ENCODE peak calls at places on chromosomes 4 and X, in five cellular contexts. L is stomach, J is brain microvascular endothelial cell, I is transverse colon, F is heart left ventricle. P is an unnamed sample.
A peak's percentile ranks its signal among the peaks of the same experiment; 100 is the strongest.

GRCh38 chrX:23003121-23003520 is 3.4 kb downstream of the DDX53 start:
- DNase-seq in L (no peak), J (peak; percentile 20), I (no peak), F (no peak), P (no peak)

GRCh38 chr4:2962614-2963184 is 507 bp downstream of the NOP14 start:
- DNase-seq in L (peak; percentile 36), J (peak; percentile 38), I (peak; percentile 40), F (no peak), P (peak; percentile 58)

GRCh38 chr4:149008415-149009025 is 566.3 kb upstream of the NR3C2 start:
- DNase-seq in L (no peak), J (no peak), I (no peak), F (no peak), P (no peak)

GRCh38 chrX:10979956-10980355 is 131.2 kb upstream of the HCCS start:
- DNase-seq in L (no peak), J (no peak), I (no peak), F (no peak), P (no peak)

GRCh38 chrX:155718964-155719586 is 106.3 kb upstream of the TMLHE start:
- DNase-seq in L (no peak), J (peak; percentile 1), I (no peak), F (peak; percentile 48), P (no peak)

GRCh38 chrX:53230116-53230515 is 5.1 kb upstream of the KDM5C start:
- DNase-seq in L (no peak), J (no peak), I (no peak), F (no peak), P (no peak)

GRCh38 chr4:38131371-38132139 is 171.4 kb downstream of the PTTG2 start:
- DNase-seq in L (no peak), J (peak; percentile 49), I (peak; percentile 23), F (no peak), P (no peak)

GRCh38 chr4:36771411-36772153 is 473.0 kb upstream of the NWD2 start:
- DNase-seq in L (no peak), J (no peak), I (no peak), F (no peak), P (no peak)

GRCh38 chrX:133183806-133184205 is 34.3 kb downstream of the TFDP3 start:
- DNase-seq in L (no peak), J (no peak), I (no peak), F (no peak), P (no peak)

GRCh38 chr4:174136013-174136412 is 147.5 kb downstream of the FBXO8 start:
- DNase-seq in L (no peak), J (no peak), I (no peak), F (no peak), P (no peak)

GRCh38 chr4:153517159-153517558 is 51.0 kb downstream of the TMEM131L start:
- DNase-seq in L (no peak), J (no peak), I (no peak), F (no peak), P (no peak)

GRCh38 chr4:48067536-48067935 is 51.0 kb downstream of the NIPAL1 start:
- DNase-seq in L (no peak), J (no peak), I (no peak), F (no peak), P (no peak)

GRCh38 chr4:80610199-80610598 is 274.7 kb downstream of the CFAP299 start:
- DNase-seq in L (no peak), J (no peak), I (no peak), F (no peak), P (no peak)
- H3K27ac ChIP-seq in L (no peak overlapping the region), J (no peak overlapping the region), I (no peak overlapping the region), F (no peak overlapping the region), P (no peak overlapping the region)

GRCh38 chr4:90960840-90961239 is 833.6 kb downstream of the CCSER1 start:
- DNase-seq in L (no peak), J (no peak), I (no peak), F (no peak), P (no peak)
- TF ChIP-seq CTCF in L (no peak), J (no peak), I (no peak), F (no peak), P (no peak)

GRCh38 chrX:21947671-21948070 is 7.2 kb downstream of the SMS start:
- DNase-seq in L (no peak), J (no peak), I (no peak), F (no peak), P (no peak)

GRCh38 chrX:21944136-21944615 is 3.7 kb downstream of the SMS start:
- DNase-seq in L (no peak), J (no peak), I (no peak), F (no peak), P (no peak)

GRCh38 chrX:21948897-21949578 is 8.5 kb downstream of the SMS start:
- DNase-seq in L (no peak), J (no peak), I (no peak), F (no peak), P (no peak)

GRCh38 chrX:21949689-21950088 is 9.2 kb downstream of the SMS start:
- DNase-seq in L (no peak), J (no peak), I (no peak), F (no peak), P (no peak)

DNA sequence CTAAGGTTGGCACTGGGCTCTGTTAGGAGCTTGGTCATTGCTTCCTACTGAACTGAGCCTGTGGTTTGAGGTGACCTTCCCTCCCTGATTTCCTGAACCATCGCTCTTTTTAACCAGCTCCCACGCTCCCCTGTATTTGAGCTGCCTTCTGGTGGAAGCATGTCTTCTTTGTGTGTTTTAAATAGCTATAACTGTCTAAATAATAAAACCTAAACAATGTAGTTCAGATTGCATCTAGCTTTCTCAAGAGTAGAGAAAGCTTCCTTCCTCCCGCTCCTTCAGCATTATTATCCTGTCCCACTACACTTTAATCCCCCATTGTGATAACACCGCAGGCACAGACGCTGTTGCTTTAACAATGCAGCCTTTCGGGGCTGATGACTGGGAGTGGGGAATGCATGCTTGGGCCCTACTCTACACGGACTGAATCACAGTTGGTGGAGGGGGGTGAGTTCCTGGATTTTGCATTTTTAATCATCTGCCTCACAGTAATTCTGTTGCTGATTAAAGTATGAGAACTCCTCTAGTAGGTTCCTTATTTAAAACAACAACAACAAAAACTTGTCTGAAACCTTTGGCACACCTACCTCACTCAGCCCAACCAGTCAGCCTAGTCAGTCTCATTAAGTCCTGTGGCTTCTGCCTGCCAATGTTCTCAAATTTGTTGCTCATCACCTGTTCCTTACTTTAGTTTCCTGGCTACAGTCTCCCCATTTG is 6.6 kb downstream of the SMS start:
- DNase-seq in L (no peak), J (peak; percentile 37), I (no peak), F (no peak), P (no peak)
- H3K27ac ChIP-seq in L (peak overlapping the region; percentile 28), J (peak overlapping the region; percentile 37), I (peak overlapping the region; percentile 12), F (no peak overlapping the region), P (peak overlapping the region; percentile 26)

DNA sequence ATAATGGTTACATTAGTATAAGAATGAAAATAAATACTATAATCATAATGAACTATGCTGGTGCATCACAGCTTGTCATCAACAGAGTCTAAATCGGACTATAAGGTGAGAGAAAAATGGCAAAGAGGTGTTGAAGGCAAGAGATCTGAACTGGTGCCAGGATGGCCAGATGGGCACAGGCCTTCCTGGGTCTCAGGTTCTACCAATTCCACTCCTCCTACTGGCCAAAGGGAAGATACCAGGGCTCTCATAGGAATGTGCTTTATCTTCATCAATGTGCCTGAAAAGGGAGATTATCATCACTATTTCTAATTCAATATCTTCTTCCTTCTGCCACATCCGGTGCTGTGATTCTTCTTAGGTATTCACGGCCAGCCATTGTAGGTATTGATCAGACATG is 107.6 kb downstream of the GASK1B start:
- DNase-seq in L (no peak), J (no peak), I (no peak), F (no peak), P (no peak)
- TF ChIP-seq CTCF in L (no peak), J (peak; percentile 34), I (no peak), F (no peak), P (no peak)

DNA sequence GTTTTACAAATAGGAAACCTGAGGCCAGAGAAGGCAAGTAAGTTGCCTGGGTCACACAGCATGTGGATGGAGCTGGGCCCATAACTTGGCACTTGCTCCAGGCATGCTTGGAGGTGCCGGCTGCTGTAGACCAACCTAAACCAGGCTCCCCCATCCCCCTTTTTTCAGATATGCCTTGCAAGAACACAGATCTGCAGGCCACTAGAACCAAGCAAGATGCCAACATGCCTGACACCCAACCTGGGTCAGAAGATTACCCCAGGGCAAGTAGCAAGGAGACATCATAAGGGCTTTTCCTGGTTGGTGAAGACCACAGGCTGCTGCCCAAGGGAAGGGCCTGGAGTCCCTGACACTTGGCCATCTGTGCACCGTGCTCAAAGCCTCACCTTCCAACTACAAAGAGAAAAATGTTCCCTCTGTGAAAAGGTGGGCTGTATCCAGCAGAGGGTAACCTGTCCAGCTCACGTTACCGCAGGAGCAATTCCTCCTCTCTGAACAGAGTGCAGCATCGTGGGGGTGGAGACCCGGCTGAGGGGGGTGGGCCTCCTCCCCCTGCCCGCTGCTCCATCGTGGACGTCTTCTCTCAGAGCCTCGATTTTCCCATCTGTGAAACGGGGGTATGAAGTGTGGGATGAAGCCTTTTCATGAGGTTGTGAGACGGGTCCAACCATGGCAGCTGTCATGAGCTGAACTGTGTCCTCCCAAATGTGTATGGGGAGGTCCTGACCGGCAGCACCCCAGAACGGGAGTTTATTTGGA is 23.0 kb downstream of the HMX1 start:
- DNase-seq in L (no peak), J (no peak), I (peak; percentile 1), F (no peak), P (no peak)
- H3K27ac ChIP-seq in L (no peak overlapping the region), J (no peak overlapping the region), I (no peak overlapping the region), F (no peak overlapping the region), P (no peak overlapping the region)

DNA sequence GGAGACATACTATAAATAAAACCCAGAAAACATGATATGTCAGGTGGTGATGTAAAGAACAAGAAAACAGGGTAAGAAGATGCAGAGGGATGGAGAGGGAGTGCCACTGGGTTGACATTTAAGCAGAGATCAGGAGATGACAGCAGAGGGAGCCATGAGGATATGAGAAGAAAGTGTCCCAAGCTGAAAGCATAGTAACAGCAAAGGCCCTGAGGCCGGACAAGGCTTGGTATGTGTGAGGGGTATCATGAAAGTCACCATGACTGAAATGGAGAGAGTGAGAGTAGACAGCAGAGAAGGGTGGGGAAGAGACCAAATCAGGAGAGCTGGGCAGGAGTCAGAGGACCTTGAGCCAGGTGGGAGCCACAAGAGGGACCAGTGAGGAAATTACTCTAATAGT is 3.4 kb downstream of the GPKOW start:
- DNase-seq in L (no peak), J (no peak), I (no peak), F (no peak), P (no peak)
- TF ChIP-seq CTCF in L (no peak), J (no peak), I (no peak), F (no peak), P (no peak)

GRCh38 chr4:165874072-165874798 is 1.2 kb downstream of the TLL1 start:
- DNase-seq in L (no peak), J (no peak), I (no peak), F (no peak), P (no peak)
- H3K27ac ChIP-seq in L (peak overlapping the region; percentile 36), J (no peak overlapping the region), I (peak overlapping the region; percentile 6), F (peak overlapping the region; percentile 19), P (no peak overlapping the region)

DNA sequence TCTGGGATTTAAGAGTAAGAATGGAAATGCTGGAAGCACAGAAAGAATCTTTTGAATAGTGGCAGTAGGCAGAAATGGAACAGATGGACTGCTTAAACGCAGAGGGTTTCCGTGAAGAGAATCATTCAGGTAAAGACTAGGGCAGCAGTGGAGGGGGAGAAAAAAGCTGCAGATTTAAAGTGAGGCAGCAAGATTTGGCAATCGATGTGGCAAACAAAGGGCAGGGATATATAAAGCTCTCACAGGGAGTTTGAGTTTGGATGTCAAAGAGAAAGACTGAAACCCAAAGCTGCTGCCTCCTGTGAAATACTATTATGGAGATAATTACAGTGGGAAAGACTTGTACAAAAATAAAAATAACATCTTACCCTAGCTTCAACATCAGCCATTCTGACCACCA is 384.0 kb downstream of the CENPC start:
- DNase-seq in L (no peak), J (no peak), I (no peak), F (no peak), P (no peak)
- TF ChIP-seq CTCF in L (no peak), J (no peak), I (no peak), F (no peak), P (no peak)

P was measured in PC-9.